ENCODE peak calls at places on chromosome 21, in nine cellular contexts. One of them, this sample, is unnamed.

GRCh38 chr21:25425156-25425555 is 182.1 kb downstream of the MRPL39 start:
- DNase-seq in stimulated activated CD8-positive, alpha-beta memory T cell treated with anti-CD3 and anti-CD28 coated beads, Interleukin-2, amount 100 ng/mL, for 1 hour: no peak
- DNase-seq in SK-MEL-5: no peak
- DNase-seq in M059J: no peak
- DNase-seq in IMR-90: no peak
- DNase-seq in endothelial cell: no peak
- DNase-seq in activated T-helper 1 cell treated with Interleukin-2 at 50 U/mL for 16 hours: no peak
- DNase-seq in RPMI8226: no peak
- DNase-seq in nucleus accumbens: no peak
- DNase-seq in this sample: no peak

GRCh38 chr21:46634966-46635323 is 529 bp upstream of the PRMT2 start:
- DNase-seq in endothelial cell: no peak
- DNase-seq in M059J: peak; percentile 92
- DNase-seq in nucleus accumbens: peak; percentile 89
- DNase-seq in SK-MEL-5: peak; percentile 62
- DNase-seq in IMR-90: peak; percentile 87
- DNase-seq in activated T-helper 1 cell treated with Interleukin-2 at 50 U/mL for 16 hours: no peak
- DNase-seq in stimulated activated CD8-positive, alpha-beta memory T cell treated with anti-CD3 and anti-CD28 coated beads, Interleukin-2, amount 100 ng/mL, for 1 hour: no peak
- DNase-seq in RPMI8226: peak; percentile 78
- DNase-seq in this sample: peak; percentile 16

GRCh38 chr21:45326169-45326833 is 38.6 kb upstream of the POFUT2 start:
- DNase-seq in stimulated activated CD8-positive, alpha-beta memory T cell treated with anti-CD3 and anti-CD28 coated beads, Interleukin-2, amount 100 ng/mL, for 1 hour: no peak
- DNase-seq in endothelial cell: no peak
- DNase-seq in activated T-helper 1 cell treated with Interleukin-2 at 50 U/mL for 16 hours: no peak
- DNase-seq in nucleus accumbens: peak; percentile 64
- DNase-seq in RPMI8226: peak; percentile 50
- DNase-seq in IMR-90: peak; percentile 42
- DNase-seq in M059J: peak; percentile 65
- DNase-seq in SK-MEL-5: peak; percentile 66
- DNase-seq in this sample: no peak

GRCh38 chr21:20451051-20451450 is 547.2 kb upstream of the NCAM2 start:
- DNase-seq in SK-MEL-5: no peak
- DNase-seq in M059J: no peak
- DNase-seq in IMR-90: no peak
- DNase-seq in nucleus accumbens: no peak
- DNase-seq in stimulated activated CD8-positive, alpha-beta memory T cell treated with anti-CD3 and anti-CD28 coated beads, Interleukin-2, amount 100 ng/mL, for 1 hour: no peak
- DNase-seq in endothelial cell: no peak
- DNase-seq in activated T-helper 1 cell treated with Interleukin-2 at 50 U/mL for 16 hours: no peak
- DNase-seq in RPMI8226: no peak
- DNase-seq in this sample: no peak

GRCh38 chr21:31781737-31782136 is 49.8 kb upstream of the SCAF4 start:
- DNase-seq in IMR-90: peak; percentile 53
- DNase-seq in SK-MEL-5: peak; percentile 30
- DNase-seq in stimulated activated CD8-positive, alpha-beta memory T cell treated with anti-CD3 and anti-CD28 coated beads, Interleukin-2, amount 100 ng/mL, for 1 hour: no peak
- DNase-seq in nucleus accumbens: no peak
- DNase-seq in activated T-helper 1 cell treated with Interleukin-2 at 50 U/mL for 16 hours: no peak
- DNase-seq in endothelial cell: no peak
- DNase-seq in RPMI8226: peak; percentile 71
- DNase-seq in M059J: peak; percentile 40
- DNase-seq in this sample: no peak

GRCh38 chr21:44947930-44948331 is 8.1 kb downstream of the SLX9 start:
- DNase-seq in RPMI8226: no peak
- DNase-seq in activated T-helper 1 cell treated with Interleukin-2 at 50 U/mL for 16 hours: no peak
- DNase-seq in IMR-90: no peak
- DNase-seq in nucleus accumbens: no peak
- DNase-seq in SK-MEL-5: no peak
- DNase-seq in M059J: no peak
- DNase-seq in endothelial cell: no peak
- DNase-seq in stimulated activated CD8-positive, alpha-beta memory T cell treated with anti-CD3 and anti-CD28 coated beads, Interleukin-2, amount 100 ng/mL, for 1 hour: no peak
- DNase-seq in this sample: no peak

GRCh38 chr21:46179708-46180078 is 4.6 kb downstream of the SPATC1L start:
- DNase-seq in nucleus accumbens: no peak
- DNase-seq in SK-MEL-5: no peak
- DNase-seq in IMR-90: no peak
- DNase-seq in stimulated activated CD8-positive, alpha-beta memory T cell treated with anti-CD3 and anti-CD28 coated beads, Interleukin-2, amount 100 ng/mL, for 1 hour: no peak
- DNase-seq in M059J: no peak
- DNase-seq in endothelial cell: no peak
- DNase-seq in RPMI8226: no peak
- DNase-seq in activated T-helper 1 cell treated with Interleukin-2 at 50 U/mL for 16 hours: no peak
- DNase-seq in this sample: no peak

GRCh38 chr21:44996501-44996921 is 56.7 kb downstream of the SLX9 start:
- DNase-seq in stimulated activated CD8-positive, alpha-beta memory T cell treated with anti-CD3 and anti-CD28 coated beads, Interleukin-2, amount 100 ng/mL, for 1 hour: no peak
- DNase-seq in endothelial cell: no peak
- DNase-seq in SK-MEL-5: no peak
- DNase-seq in activated T-helper 1 cell treated with Interleukin-2 at 50 U/mL for 16 hours: no peak
- DNase-seq in nucleus accumbens: no peak
- DNase-seq in IMR-90: no peak
- DNase-seq in RPMI8226: no peak
- DNase-seq in M059J: no peak
- DNase-seq in this sample: no peak

This sample was measured in HAP-1.